ENCODE peak calls at places on chromosomes 16 and 17, in nine cellular contexts. Z is amygdala; B is NCI-H1436 treated with DMSO at 0.1 percent for 48 hours; H is caudate nucleus; N is hepatocyte; R is NAMALWA; W is ELR; G is skeletal muscle cell; P is activated CD4-positive, CD25-positive, alpha-beta regulatory T cell. D is an unnamed sample.

GRCh38 chr16:65681406-65681805 is 559.5 kb upstream of the CDH11 start:
- DNase-seq in Z (no peak), B (no peak), H (no peak), N (no peak), R (no peak), W (no peak), G (no peak), P (no peak), D (no peak)

GRCh38 chr17:12070561-12070960 is 49.9 kb downstream of the MAP2K4 start:
- DNase-seq in Z (no peak), B (no peak), H (no peak), N (no peak), R (no peak), W (peak), G (peak), P (no peak), D (no peak)

GRCh38 chr16:85309656-85310587 is 197.7 kb upstream of the CIBAR2 start:
- DNase-seq in Z (no peak), B (no peak), H (peak), N (no peak), R (peak), W (no peak), G (peak), P (peak), D (no peak)

GRCh38 chr16:58732545-58733247 is 1.4 kb downstream of the GOT2 start:
- DNase-seq in Z (no peak), B (no peak), H (no peak), N (no peak), R (peak), W (peak), G (peak), P (no peak), D (peak)

GRCh38 chr16:85675528-85675927 is 13.2 kb downstream of the GINS2 start:
- DNase-seq in Z (no peak), B (no peak), H (no peak), N (no peak), R (peak), W (peak), G (no peak), P (no peak), D (peak)

GRCh38 chr17:47276868-47277267 is 23.2 kb downstream of the ITGB3 start:
- DNase-seq in Z (no peak), B (no peak), H (peak), N (peak), R (no peak), W (peak), G (peak), P (no peak), D (no peak)

GRCh38 chr17:28861393-28862203 is 6.8 kb downstream of the ERAL1 start:
- DNase-seq in Z (no peak), B (no peak), H (no peak), N (no peak), R (no peak), W (no peak), G (no peak), P (no peak), D (no peak)

GRCh38 chr16:48607056-48607825 is 2.7 kb downstream of the N4BP1 start:
- DNase-seq in Z (no peak), B (no peak), H (no peak), N (peak), R (no peak), W (peak), G (no peak), P (no peak), D (no peak)

GRCh38 chr16:885391-885790 is 84.9 kb upstream of the GNG13 start:
- DNase-seq in Z (no peak), B (no peak), H (no peak), N (no peak), R (no peak), W (no peak), G (no peak), P (no peak), D (no peak)

GRCh38 chr17:72386619-72387237 is 265.9 kb downstream of the SOX9 start:
- DNase-seq in Z (no peak), B (peak), H (no peak), N (no peak), R (no peak), W (peak), G (no peak), P (no peak), D (no peak)

GRCh38 chr16:58038219-58038641 is 12.7 kb downstream of the MMP15 start:
- DNase-seq in Z (no peak), B (no peak), H (no peak), N (no peak), R (no peak), W (no peak), G (no peak), P (no peak), D (no peak)

GRCh38 chr17:43416998-43417891 is 18.5 kb downstream of the ARL4D start:
- DNase-seq in Z (no peak), B (peak), H (peak), N (peak), R (no peak), W (no peak), G (no peak), P (no peak), D (no peak)

GRCh38 chr17:47980516-47980915 is 9.6 kb downstream of the CDK5RAP3 start:
- DNase-seq in Z (no peak), B (no peak), H (no peak), N (no peak), R (no peak), W (no peak), G (no peak), P (no peak), D (no peak)

GRCh38 chr16:84498859-84499620 is 5.4 kb downstream of the MEAK7 start:
- DNase-seq in Z (no peak), B (no peak), H (no peak), N (peak), R (no peak), W (peak), G (no peak), P (no peak), D (no peak)

GRCh38 chr17:6072611-6073010 is 2.4 kb downstream of the WSCD1 start:
- DNase-seq in Z (no peak), B (no peak), H (no peak), N (no peak), R (no peak), W (no peak), G (no peak), P (no peak), D (no peak)

GRCh38 chr16:31106509-31107464 is 1.4 kb upstream of the BCKDK start:
- DNase-seq in Z (no peak), B (no peak), H (no peak), N (peak), R (no peak), W (no peak), G (no peak), P (no peak), D (no peak)

GRCh38 chr16:58413359-58413758 is 21.1 kb downstream of the GINS3 start:
- DNase-seq in Z (no peak), B (no peak), H (peak), N (no peak), R (no peak), W (peak), G (no peak), P (no peak), D (no peak)

GRCh38 chr16:2370725-2371124 is 30.2 kb upstream of the ABCA3 start:
- DNase-seq in Z (no peak), B (no peak), H (no peak), N (no peak), R (no peak), W (peak), G (no peak), P (no peak), D (no peak)

GRCh38 chr17:73435412-73435811 is 123.6 kb upstream of the CDC42EP4 start:
- DNase-seq in Z (no peak), B (no peak), H (no peak), N (no peak), R (no peak), W (no peak), G (no peak), P (no peak), D (no peak)

GRCh38 chr17:40545660-40546059 is 19.6 kb downstream of the CCR7 start:
- DNase-seq in Z (no peak), B (no peak), H (no peak), N (no peak), R (no peak), W (no peak), G (no peak), P (no peak), D (no peak)

GRCh38 chr16:75111514-75112280 is 4.9 kb downstream of the LDHD start:
- DNase-seq in Z (no peak), B (no peak), H (no peak), N (no peak), R (no peak), W (no peak), G (no peak), P (no peak), D (no peak)

GRCh38 chr17:57552114-57552601 is 192.9 kb downstream of the CCDC182 start:
- DNase-seq in Z (no peak), B (no peak), H (peak), N (peak), R (peak), W (no peak), G (no peak), P (no peak), D (no peak)

GRCh38 chr16:88437367-88437964 is 15.6 kb upstream of the ZFPM1 start:
- DNase-seq in Z (no peak), B (no peak), H (peak), N (peak), R (peak), W (peak), G (no peak), P (peak), D (no peak)

GRCh38 chr16:450800-451512 is 25.5 kb downstream of the RAB11FIP3 start:
- DNase-seq in Z (no peak), B (peak), H (no peak), N (no peak), R (no peak), W (no peak), G (no peak), P (no peak), D (no peak)

GRCh38 chr17:7932949-7933348 is 943 bp downstream of the CNTROB start:
- DNase-seq in Z (no peak), B (no peak), H (no peak), N (peak), R (peak), W (peak), G (peak), P (no peak), D (peak)

GRCh38 chr16:24748242-24748641 is 18.8 kb downstream of the TNRC6A start:
- DNase-seq in Z (no peak), B (no peak), H (peak), N (peak), R (no peak), W (peak), G (peak), P (no peak), D (peak)

GRCh38 chr16:20904507-20905079 is 4.0 kb downstream of the LYRM1 start:
- DNase-seq in Z (no peak), B (no peak), H (no peak), N (no peak), R (peak), W (peak), G (no peak), P (no peak), D (no peak)

GRCh38 chr17:51761105-51761504 is 397.4 kb downstream of the CA10 start:
- DNase-seq in Z (no peak), B (no peak), H (no peak), N (no peak), R (no peak), W (no peak), G (no peak), P (no peak), D (no peak)

GRCh38 chr17:73390221-73390620 is 78.4 kb upstream of the CDC42EP4 start:
- DNase-seq in Z (no peak), B (no peak), H (no peak), N (no peak), R (no peak), W (no peak), G (no peak), P (no peak), D (no peak)

GRCh38 chr17:6100146-6100545 is 30.0 kb downstream of the WSCD1 start:
- DNase-seq in Z (no peak), B (no peak), H (no peak), N (no peak), R (no peak), W (no peak), G (no peak), P (no peak), D (no peak)

GRCh38 chr16:10971560-10971961 is 27.2 kb downstream of the CLEC16A start:
- DNase-seq in Z (no peak), B (no peak), H (peak), N (peak), R (peak), W (peak), G (peak), P (no peak), D (peak)

GRCh38 chr17:39923836-39924690 is 3.3 kb downstream of the ORMDL3 start:
- DNase-seq in Z (no peak), B (no peak), H (no peak), N (peak), R (no peak), W (peak), G (no peak), P (no peak), D (no peak)

GRCh38 chr16:24998201-24998600 is 17.0 kb downstream of the ARHGAP17 start:
- DNase-seq in Z (no peak), B (no peak), H (no peak), N (no peak), R (no peak), W (no peak), G (no peak), P (no peak), D (no peak)

GRCh38 chr17:80899402-80900268 is 92.0 kb upstream of the CHMP6 start:
- DNase-seq in Z (no peak), B (no peak), H (no peak), N (peak), R (peak), W (peak), G (no peak), P (peak), D (no peak)

GRCh38 chr17:30864636-30865035 is 32.9 kb downstream of the ATAD5 start:
- DNase-seq in Z (no peak), B (no peak), H (no peak), N (no peak), R (no peak), W (no peak), G (no peak), P (no peak), D (no peak)